ENCODE peak calls at places on chromosomes 3 and 15, in seven cellular contexts. One of them, this sample, is unnamed. For H3K36me3, the result is how much of the 10 kb centered on the place peaks cover.

GRCh38 chr3:51375136-51375535 is 10.0 kb upstream of the MANF start:
- DNase-seq in lung: no peak
- DNase-seq in OCI-LY7: no peak
- DNase-seq in stomach: no peak
- DNase-seq in HCT116: no peak
- DNase-seq in fibroblast of lung: no peak
- DNase-seq in hepatocyte: no peak
- DNase-seq in this sample: no peak

GRCh38 chr3:194404365-194405140 is 5.5 kb upstream of the GP5 start:
- DNase-seq in lung: no peak
- DNase-seq in OCI-LY7: peak
- DNase-seq in stomach: no peak
- DNase-seq in HCT116: peak
- DNase-seq in fibroblast of lung: peak
- DNase-seq in hepatocyte: peak
- DNase-seq in this sample: no peak

GRCh38 chr3:42179110-42179725 is 86.8 kb downstream of the CCK start:
- DNase-seq in lung: peak
- DNase-seq in OCI-LY7: no peak
- DNase-seq in stomach: no peak
- DNase-seq in HCT116: peak
- DNase-seq in fibroblast of lung: peak
- DNase-seq in hepatocyte: peak
- DNase-seq in this sample: peak

GRCh38 chr15:42210703-42211102 is 2.6 kb upstream of the VPS39 start:
- DNase-seq in lung: peak
- DNase-seq in OCI-LY7: no peak
- DNase-seq in stomach: no peak
- DNase-seq in HCT116: no peak
- DNase-seq in fibroblast of lung: no peak
- DNase-seq in hepatocyte: no peak
- DNase-seq in this sample: no peak

GRCh38 chr15:28998511-28998910 is 112.7 kb downstream of the APBA2 start:
- DNase-seq in lung: no peak
- DNase-seq in OCI-LY7: no peak
- DNase-seq in stomach: no peak
- DNase-seq in HCT116: no peak
- DNase-seq in fibroblast of lung: no peak
- DNase-seq in hepatocyte: no peak
- DNase-seq in this sample: no peak

GRCh38 chr15:39947401-39948197 is 13.7 kb downstream of the EIF2AK4 start:
- DNase-seq in lung: no peak
- DNase-seq in OCI-LY7: no peak
- DNase-seq in stomach: no peak
- DNase-seq in HCT116: no peak
- DNase-seq in fibroblast of lung: no peak
- DNase-seq in hepatocyte: no peak
- DNase-seq in this sample: no peak

GRCh38 chr15:88989578-88989977 is 76.4 kb upstream of the MFGE8 start:
- DNase-seq in lung: no peak
- DNase-seq in OCI-LY7: no peak
- DNase-seq in stomach: no peak
- DNase-seq in HCT116: no peak
- DNase-seq in fibroblast of lung: peak
- DNase-seq in hepatocyte: no peak
- DNase-seq in this sample: no peak

GRCh38 chr3:18379647-18380046 is 45.5 kb downstream of the SATB1 start:
- DNase-seq in lung: no peak
- DNase-seq in OCI-LY7: no peak
- DNase-seq in stomach: no peak
- DNase-seq in HCT116: no peak
- DNase-seq in fibroblast of lung: no peak
- DNase-seq in hepatocyte: no peak
- DNase-seq in this sample: no peak

GRCh38 chr3:68007621-68008226 is 353.3 kb upstream of the SUCLG2 start:
- DNase-seq in lung: no peak
- DNase-seq in OCI-LY7: no peak
- DNase-seq in stomach: no peak
- DNase-seq in HCT116: no peak
- DNase-seq in fibroblast of lung: no peak
- DNase-seq in hepatocyte: peak
- DNase-seq in this sample: no peak

GRCh38 chr15:43238691-43239131 is 17.9 kb upstream of the EPB42 start:
- DNase-seq in lung: no peak
- DNase-seq in OCI-LY7: no peak
- DNase-seq in stomach: no peak
- DNase-seq in HCT116: no peak
- DNase-seq in fibroblast of lung: no peak
- DNase-seq in hepatocyte: no peak
- DNase-seq in this sample: no peak

GRCh38 chr15:96064351-96064756 is 266.1 kb upstream of the NR2F2 start:
- DNase-seq in lung: no peak
- DNase-seq in OCI-LY7: no peak
- DNase-seq in stomach: no peak
- DNase-seq in HCT116: no peak
- DNase-seq in fibroblast of lung: no peak
- DNase-seq in hepatocyte: peak
- DNase-seq in this sample: no peak

GRCh38 chr3:73540969-73541740 is 83.6 kb downstream of the PDZRN3 start:
- DNase-seq in lung: no peak
- DNase-seq in OCI-LY7: no peak
- DNase-seq in stomach: no peak
- DNase-seq in HCT116: no peak
- DNase-seq in fibroblast of lung: peak
- DNase-seq in hepatocyte: no peak
- DNase-seq in this sample: no peak

GRCh38 chr3:18134386-18135082 is 290.6 kb downstream of the SATB1 start:
- DNase-seq in lung: no peak
- DNase-seq in OCI-LY7: no peak
- DNase-seq in stomach: no peak
- DNase-seq in HCT116: no peak
- DNase-seq in fibroblast of lung: peak
- DNase-seq in hepatocyte: no peak
- DNase-seq in this sample: no peak

GRCh38 chr3:49714728-49715550 is 4.5 kb downstream of the AMIGO3 start:
- DNase-seq in lung: no peak
- DNase-seq in OCI-LY7: no peak
- DNase-seq in stomach: no peak
- DNase-seq in HCT116: no peak
- DNase-seq in fibroblast of lung: no peak
- DNase-seq in hepatocyte: no peak
- DNase-seq in this sample: no peak

GRCh38 chr3:124837730-124838186 is 49.4 kb downstream of the ITGB5 start:
- DNase-seq in lung: no peak
- DNase-seq in OCI-LY7: no peak
- DNase-seq in stomach: peak
- DNase-seq in HCT116: peak
- DNase-seq in fibroblast of lung: peak
- DNase-seq in hepatocyte: peak
- DNase-seq in this sample: no peak

GRCh38 chr3:61789861-61790260 is 228.5 kb downstream of the PTPRG start:
- DNase-seq in lung: no peak
- DNase-seq in OCI-LY7: no peak
- DNase-seq in stomach: no peak
- DNase-seq in HCT116: no peak
- DNase-seq in fibroblast of lung: no peak
- DNase-seq in hepatocyte: no peak
- DNase-seq in this sample: no peak

GRCh38 chr15:61989698-61990097 is 70.5 kb downstream of the VPS13C start:
- DNase-seq in lung: no peak
- DNase-seq in OCI-LY7: no peak
- DNase-seq in stomach: no peak
- DNase-seq in HCT116: no peak
- DNase-seq in fibroblast of lung: peak
- DNase-seq in hepatocyte: no peak
- DNase-seq in this sample: no peak

GRCh38 chr3:53885239-53885638 is 3.3 kb upstream of the ACTR8 start:
- DNase-seq in lung: no peak
- DNase-seq in OCI-LY7: no peak
- DNase-seq in stomach: no peak
- DNase-seq in HCT116: no peak
- DNase-seq in fibroblast of lung: no peak
- DNase-seq in hepatocyte: no peak
- DNase-seq in this sample: no peak

GRCh38 chr15:34812369-34812768 is 17.0 kb upstream of the ACTC1 start:
- DNase-seq in lung: no peak
- DNase-seq in OCI-LY7: no peak
- DNase-seq in stomach: no peak
- DNase-seq in HCT116: no peak
- DNase-seq in fibroblast of lung: peak
- DNase-seq in hepatocyte: no peak
- DNase-seq in this sample: no peak

GRCh38 chr15:60618206-60618605 is 139.3 kb upstream of the ICE2 start:
- DNase-seq in lung: no peak
- DNase-seq in OCI-LY7: no peak
- DNase-seq in stomach: no peak
- DNase-seq in HCT116: no peak
- DNase-seq in fibroblast of lung: no peak
- DNase-seq in hepatocyte: no peak
- DNase-seq in this sample: no peak

GRCh38 chr3:99269606-99270355 is 368.3 kb upstream of the DCBLD2 start:
- DNase-seq in lung: no peak
- DNase-seq in OCI-LY7: no peak
- DNase-seq in stomach: no peak
- DNase-seq in HCT116: no peak
- DNase-seq in fibroblast of lung: no peak
- DNase-seq in hepatocyte: no peak
- DNase-seq in this sample: no peak

GRCh38 chr3:30646961-30647752 is 40.8 kb downstream of the TGFBR2 start:
- DNase-seq in lung: no peak
- DNase-seq in OCI-LY7: no peak
- DNase-seq in stomach: no peak
- DNase-seq in HCT116: no peak
- DNase-seq in fibroblast of lung: no peak
- DNase-seq in hepatocyte: no peak
- DNase-seq in this sample: no peak
- H3K36me3 ChIP-seq in lung: under half
- H3K36me3 ChIP-seq in OCI-LY7: half or more
- H3K36me3 ChIP-seq in stomach: half or more
- H3K36me3 ChIP-seq in HCT116: half or more
- H3K36me3 ChIP-seq in fibroblast of lung: under half
- H3K36me3 ChIP-seq in hepatocyte: under half
- H3K36me3 ChIP-seq in this sample: under half

DNA sequence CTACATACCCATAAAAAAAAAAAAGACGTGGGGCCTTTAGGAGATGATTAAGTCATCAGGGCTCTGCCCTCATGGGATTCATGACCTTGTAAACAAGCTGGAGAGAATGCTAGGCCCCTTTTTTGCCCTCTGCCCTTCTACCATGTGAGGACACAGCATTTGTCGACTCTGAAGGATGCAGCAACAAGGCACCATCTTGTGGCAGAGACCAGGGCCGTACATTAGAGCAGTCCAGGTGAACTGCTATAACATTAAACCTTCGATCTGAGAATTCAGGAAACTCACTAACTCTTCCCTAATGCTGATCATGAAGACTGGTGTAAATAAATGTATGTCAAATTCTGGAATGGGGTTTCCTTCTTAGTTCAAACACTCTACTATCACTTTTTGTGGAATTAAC is 30.7 kb upstream of the SIAH2 start:
- DNase-seq in lung: no peak
- DNase-seq in OCI-LY7: peak
- DNase-seq in stomach: no peak
- DNase-seq in HCT116: no peak
- DNase-seq in fibroblast of lung: no peak
- DNase-seq in hepatocyte: no peak
- DNase-seq in this sample: no peak
- H3K36me3 ChIP-seq in lung: under half
- H3K36me3 ChIP-seq in OCI-LY7: under half
- H3K36me3 ChIP-seq in stomach: under half
- H3K36me3 ChIP-seq in HCT116: under half
- H3K36me3 ChIP-seq in fibroblast of lung: under half
- H3K36me3 ChIP-seq in hepatocyte: under half
- H3K36me3 ChIP-seq in this sample: under half

GRCh38 chr15:63054281-63054683 is 11.7 kb downstream of the TPM1 start:
- DNase-seq in lung: no peak
- DNase-seq in OCI-LY7: no peak
- DNase-seq in stomach: no peak
- DNase-seq in HCT116: no peak
- DNase-seq in fibroblast of lung: peak
- DNase-seq in hepatocyte: peak
- DNase-seq in this sample: no peak
- H3K36me3 ChIP-seq in lung: under half
- H3K36me3 ChIP-seq in OCI-LY7: under half
- H3K36me3 ChIP-seq in stomach: under half
- H3K36me3 ChIP-seq in HCT116: under half
- H3K36me3 ChIP-seq in fibroblast of lung: under half
- H3K36me3 ChIP-seq in hepatocyte: under half
- H3K36me3 ChIP-seq in this sample: under half

GRCh38 chr3:141442421-141442820 is 44.4 kb upstream of the RASA2 start:
- DNase-seq in lung: no peak
- DNase-seq in OCI-LY7: no peak
- DNase-seq in stomach: no peak
- DNase-seq in HCT116: no peak
- DNase-seq in fibroblast of lung: no peak
- DNase-seq in hepatocyte: no peak
- DNase-seq in this sample: no peak

GRCh38 chr3:141441381-141442365 is 45.2 kb upstream of the RASA2 start:
- DNase-seq in lung: peak
- DNase-seq in OCI-LY7: peak
- DNase-seq in stomach: peak
- DNase-seq in HCT116: no peak
- DNase-seq in fibroblast of lung: peak
- DNase-seq in hepatocyte: peak
- DNase-seq in this sample: no peak

GRCh38 chr3:141444586-141445285 is 42.1 kb upstream of the RASA2 start:
- DNase-seq in lung: no peak
- DNase-seq in OCI-LY7: no peak
- DNase-seq in stomach: no peak
- DNase-seq in HCT116: no peak
- DNase-seq in fibroblast of lung: peak
- DNase-seq in hepatocyte: no peak
- DNase-seq in this sample: no peak

GRCh38 chr3:141440942-141441341 is 45.9 kb upstream of the RASA2 start:
- DNase-seq in lung: no peak
- DNase-seq in OCI-LY7: no peak
- DNase-seq in stomach: no peak
- DNase-seq in HCT116: no peak
- DNase-seq in fibroblast of lung: no peak
- DNase-seq in hepatocyte: no peak
- DNase-seq in this sample: no peak

DNA sequence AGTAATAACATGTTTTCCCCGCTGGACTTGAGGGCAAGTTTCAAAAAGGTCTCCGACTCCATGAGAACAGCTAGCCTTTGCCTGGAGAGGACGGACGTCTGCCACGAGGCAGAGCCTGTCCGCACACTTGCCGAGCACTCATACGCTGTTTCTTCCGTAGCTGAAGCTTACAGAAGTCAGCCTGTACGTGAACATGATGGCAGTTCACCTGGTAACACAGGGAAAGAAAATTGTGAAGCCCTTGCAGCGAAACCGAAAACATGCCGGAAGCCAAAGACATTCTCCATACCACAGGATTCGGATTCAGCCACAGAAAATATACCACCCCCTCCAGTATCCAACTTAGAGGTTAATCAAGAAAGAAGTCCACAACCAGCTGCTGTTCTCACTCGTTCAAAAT is 43.9 kb upstream of the RASA2 start:
- DNase-seq in lung: no peak
- DNase-seq in OCI-LY7: no peak
- DNase-seq in stomach: no peak
- DNase-seq in HCT116: no peak
- DNase-seq in fibroblast of lung: no peak
- DNase-seq in hepatocyte: no peak
- DNase-seq in this sample: no peak
- H3K36me3 ChIP-seq in lung: under half
- H3K36me3 ChIP-seq in OCI-LY7: under half
- H3K36me3 ChIP-seq in stomach: half or more
- H3K36me3 ChIP-seq in HCT116: under half
- H3K36me3 ChIP-seq in fibroblast of lung: under half
- H3K36me3 ChIP-seq in hepatocyte: under half
- H3K36me3 ChIP-seq in this sample: under half